ENCODE peak calls at places on chromosomes 11 and 22, in nine cellular contexts. R, H, Z, O, J, V, S, Q and P are unnamed samples.
A peak's percentile ranks its signal among the peaks of the same experiment; 100 is the strongest.

GRCh38 chr11:48005878-48006277 is 25.5 kb downstream of the PTPRJ start:
- DNase-seq in Z (no peak), R (no peak), H (no peak), V (no peak), J (no peak), S (no peak), O (no peak), Q (peak; percentile 69), P (no peak)

GRCh38 chr22:20149257-20150250 is 1.3 kb downstream of the CCDC188 start:
- DNase-seq in H (no peak), Q (no peak), O (no peak), R (no peak), J (no peak), V (no peak), S (no peak), Z (no peak), P (no peak)

GRCh38 chr11:8253566-8253965 is 10.1 kb downstream of the LMO1 start:
- DNase-seq in H (no peak), Z (no peak), S (peak; percentile 21), V (no peak), Q (no peak), O (no peak), J (no peak), R (no peak), P (no peak)

GRCh38 chr11:34738237-34738636 is 117.3 kb downstream of the EHF start:
- DNase-seq in Q (no peak), Z (no peak), H (no peak), O (no peak), J (no peak), S (no peak), V (no peak), R (no peak), P (no peak)

GRCh38 chr11:71329165-71329510 is 76.8 kb upstream of the SHANK2 start:
- DNase-seq in S (no peak), V (no peak), H (peak; percentile 3), J (no peak), Q (no peak), O (no peak), Z (no peak), R (no peak), P (peak; percentile 2)

GRCh38 chr22:45584121-45584570 is 81.5 kb downstream of the FBLN1 start:
- DNase-seq in J (no peak), Q (no peak), Z (no peak), V (no peak), R (no peak), H (no peak), O (no peak), S (no peak), P (no peak)

GRCh38 chr11:46513934-46514342 is 79.9 kb downstream of the AMBRA1 start:
- DNase-seq in S (no peak), O (no peak), V (peak; percentile 47), J (no peak), Q (no peak), Z (no peak), H (peak; percentile 76), R (no peak), P (peak; percentile 32)

GRCh38 chr22:21876486-21877176 is 9.2 kb upstream of the MAPK1 start:
- DNase-seq in R (no peak), J (no peak), Z (no peak), H (no peak), Q (no peak), O (no peak), S (no peak), V (no peak), P (no peak)

GRCh38 chr11:60915250-60915914 is 1.4 kb downstream of the TMEM109 start:
- DNase-seq in Q (peak; percentile 88), H (no peak), V (peak; percentile 49), S (peak; percentile 84), J (peak; percentile 58), O (no peak), R (no peak), Z (peak; percentile 87), P (peak; percentile 81)

GRCh38 chr22:44667829-44668189 is 34.2 kb upstream of the PRR5 start:
- DNase-seq in Z (no peak), R (no peak), S (no peak), O (no peak), Q (peak; percentile 39), H (no peak), V (no peak), J (peak; percentile 72), P (peak; percentile 16)

GRCh38 chr22:31274017-31274416 is 18.3 kb downstream of the PIK3IP1 start:
- DNase-seq in R (no peak), V (no peak), Q (no peak), J (no peak), H (no peak), S (no peak), O (no peak), Z (no peak), P (no peak)

GRCh38 chr22:29343313-29343805 is 27.9 kb upstream of the RASL10A start:
- DNase-seq in V (peak; percentile 73), R (peak; percentile 94), Q (no peak), O (no peak), S (peak; percentile 85), Z (no peak), H (no peak), J (no peak), P (peak; percentile 51)

GRCh38 chr11:65872555-65873279 is at the start of gene EFEMP2:
- DNase-seq in Q (peak; percentile 88), S (peak; percentile 82), H (no peak), J (no peak), O (no peak), V (peak; percentile 61), R (no peak), Z (peak; percentile 61), P (peak; percentile 55)

GRCh38 chr22:45905924-45906865 is 70.8 kb downstream of the WNT7B start:
- DNase-seq in O (no peak), S (no peak), V (peak; percentile 38), R (no peak), Q (peak; percentile 88), H (no peak), Z (no peak), J (no peak), P (no peak)

GRCh38 chr22:19853058-19853878 is 1.4 kb downstream of the GNB1L start:
- DNase-seq in H (no peak), Z (no peak), J (no peak), Q (no peak), O (no peak), V (no peak), S (no peak), R (peak; percentile 58), P (no peak)

GRCh38 chr22:17871726-17872458 is 97.6 kb upstream of the BID start:
- DNase-seq in Q (no peak), S (no peak), J (no peak), Z (no peak), O (no peak), H (no peak), R (no peak), V (peak; percentile 51), P (peak; percentile 64)

DNA sequence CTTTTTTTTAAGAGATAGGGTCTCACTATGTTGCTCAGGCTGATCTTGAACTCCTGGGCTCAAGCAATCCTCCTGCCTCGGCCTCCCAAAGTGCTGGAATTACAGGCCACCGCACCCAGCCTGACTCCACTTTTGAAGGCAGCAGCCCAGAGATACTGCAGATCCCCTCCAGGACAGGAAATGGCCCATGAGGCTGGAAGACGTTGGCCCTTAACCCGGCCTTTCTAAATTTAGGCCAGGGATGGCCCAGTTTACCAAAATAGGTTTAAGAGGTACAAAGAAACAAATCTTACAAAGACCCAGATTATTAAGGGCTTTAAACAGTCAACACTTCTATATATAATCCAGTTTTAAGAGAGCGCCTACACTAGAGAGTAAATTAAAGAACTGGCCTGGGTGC is 32.2 kb downstream of the CPT1A start:
- DNase-seq in Q (no peak), R (no peak), H (no peak), Z (no peak), J (no peak), O (no peak), V (no peak), S (no peak), P (no peak)
- H3K4me1 ChIP-seq in Q (no peaks in the 10 kb centered on the region), R (peaks cover 4% of the 10 kb centered on the region), H (peaks cover 9% of the 10 kb centered on the region), Z (peaks cover 19% of the 10 kb centered on the region), J (no peaks in the 10 kb centered on the region), O (no peaks in the 10 kb centered on the region), V (peaks cover 58% of the 10 kb centered on the region), S (no peaks in the 10 kb centered on the region), P (peaks cover 16% of the 10 kb centered on the region)

GRCh38 chr11:86919557-86920210 is 35.5 kb downstream of the FZD4 start:
- DNase-seq in J (no peak), V (no peak), Z (no peak), H (no peak), S (no peak), O (no peak), Q (no peak), R (no peak), P (no peak)

GRCh38 chr11:86917577-86917976 is 37.6 kb downstream of the FZD4 start:
- DNase-seq in J (no peak), Q (no peak), S (no peak), R (no peak), O (no peak), V (no peak), H (no peak), Z (no peak), P (no peak)

GRCh38 chr11:86914836-86915519 is 40.2 kb downstream of the FZD4 start:
- DNase-seq in Q (no peak), S (no peak), O (no peak), Z (no peak), J (no peak), H (no peak), V (no peak), R (no peak), P (no peak)

GRCh38 chr11:86918943-86919342 is 36.3 kb downstream of the FZD4 start:
- DNase-seq in Q (no peak), O (no peak), R (no peak), H (no peak), J (no peak), S (no peak), Z (no peak), V (no peak), P (no peak)

DNA sequence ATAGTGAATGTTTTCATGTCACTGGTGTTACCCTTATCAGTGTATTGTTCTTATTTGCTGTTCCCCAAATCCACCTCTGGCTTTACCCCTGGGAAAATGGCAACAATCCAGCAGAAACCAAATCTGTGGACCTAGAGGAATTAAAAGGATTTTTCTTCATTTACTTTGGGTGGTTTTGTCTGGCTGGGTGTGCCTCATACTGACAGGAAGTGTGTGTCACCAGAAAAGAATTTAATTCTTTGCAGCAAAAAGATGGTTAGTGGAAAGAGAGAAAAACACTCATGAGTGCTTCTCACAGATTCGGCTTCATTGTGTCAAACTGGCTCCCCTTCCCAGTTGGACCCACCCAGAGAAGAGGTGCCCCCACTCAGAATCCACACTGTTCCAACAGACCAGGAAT is 38.9 kb downstream of the FZD4 start:
- DNase-seq in J (no peak), H (no peak), Z (no peak), S (no peak), R (no peak), O (no peak), Q (no peak), V (no peak), P (no peak)
- H3K4me3 ChIP-seq in J (no peak overlapping the region), H (no peak overlapping the region), Z (no peak overlapping the region), S (no peak overlapping the region), R (no peak overlapping the region), O (no peak overlapping the region), Q (no peak overlapping the region), V (no peak overlapping the region), P (no peak overlapping the region)

GRCh38 chr22:47442821-47443220 is 680.4 kb downstream of the TBC1D22A start:
- DNase-seq in R (no peak), Q (peak; percentile 28), Z (no peak), J (no peak), S (no peak), V (no peak), H (no peak), O (no peak), P (no peak)
- H3K9me3 ChIP-seq in R (no peaks in the 10 kb centered on the region), Q (no peaks in the 10 kb centered on the region), Z (no peaks in the 10 kb centered on the region), J (peaks cover 6% of the 10 kb centered on the region), S (no peaks in the 10 kb centered on the region), V (peaks cover 28% of the 10 kb centered on the region), H (no peaks in the 10 kb centered on the region), O (no peaks in the 10 kb centered on the region), P (no peaks in the 10 kb centered on the region)

GRCh38 chr22:38865201-38866023 is 6.6 kb downstream of the CBX6 start:
- DNase-seq in R (peak; percentile 68), V (no peak), O (no peak), Q (peak; percentile 68), Z (no peak), J (no peak), H (no peak), S (peak; percentile 53), P (peak; percentile 42)
- H3K4me1 ChIP-seq in R (peaks cover 20% of the 10 kb centered on the region), V (peaks cover 90% of the 10 kb centered on the region), O (peaks cover 18% of the 10 kb centered on the region), Q (peaks cover 3% of the 10 kb centered on the region), Z (peaks cover 14% of the 10 kb centered on the region), J (peaks cover 17% of the 10 kb centered on the region), H (no peaks in the 10 kb centered on the region), S (peaks cover 35% of the 10 kb centered on the region), P (peaks cover 15% of the 10 kb centered on the region)